ENCODE peak calls at places on chromosomes 12 and 14, in five cellular contexts. One of them, this sample, is unnamed. For H3K36me3, the result is how much of the 10 kb centered on the place peaks cover.

GRCh38 chr12:103944964-103945363 is 14.8 kb downstream of the HSP90B1 start:
- DNase-seq in HepG2: no peak
- DNase-seq in HCT116: no peak
- DNase-seq in endothelial cell of umbilical vein: no peak
- DNase-seq in GM23338: no peak
- DNase-seq in this sample: no peak

GRCh38 chr14:97719931-97720330 is 922.7 kb downstream of the VRK1 start:
- DNase-seq in HepG2: no peak
- DNase-seq in HCT116: no peak
- DNase-seq in endothelial cell of umbilical vein: no peak
- DNase-seq in GM23338: no peak
- DNase-seq in this sample: no peak

GRCh38 chr14:64364907-64365306 is 23.2 kb upstream of the MTHFD1 start:
- DNase-seq in HepG2: no peak
- DNase-seq in HCT116: no peak
- DNase-seq in endothelial cell of umbilical vein: no peak
- DNase-seq in GM23338: no peak
- DNase-seq in this sample: no peak

GRCh38 chr12:11695321-11695720 is 45.8 kb downstream of the ETV6 start:
- DNase-seq in HepG2: no peak
- DNase-seq in HCT116: no peak
- DNase-seq in endothelial cell of umbilical vein: no peak
- DNase-seq in GM23338: no peak
- DNase-seq in this sample: no peak

GRCh38 chr14:41606249-41607118 is at the start of gene LRFN5:
- DNase-seq in HepG2: no peak
- DNase-seq in HCT116: no peak
- DNase-seq in endothelial cell of umbilical vein: no peak
- DNase-seq in GM23338: peak
- DNase-seq in this sample: no peak

GRCh38 chr12:12804432-12804886 is 8.7 kb upstream of the DDX47 start:
- DNase-seq in HepG2: peak
- DNase-seq in HCT116: peak
- DNase-seq in endothelial cell of umbilical vein: peak
- DNase-seq in GM23338: no peak
- DNase-seq in this sample: no peak

GRCh38 chr12:119786539-119786938 is 90.6 kb downstream of the CIT start:
- DNase-seq in HepG2: no peak
- DNase-seq in HCT116: no peak
- DNase-seq in endothelial cell of umbilical vein: no peak
- DNase-seq in GM23338: no peak
- DNase-seq in this sample: no peak

GRCh38 chr14:77212933-77213656 is 31.5 kb downstream of the TMEM63C start:
- DNase-seq in HepG2: peak
- DNase-seq in HCT116: peak
- DNase-seq in endothelial cell of umbilical vein: no peak
- DNase-seq in GM23338: peak
- DNase-seq in this sample: no peak

GRCh38 chr12:32533971-32534590 is 134.7 kb downstream of the FGD4 start:
- DNase-seq in HepG2: peak
- DNase-seq in HCT116: peak
- DNase-seq in endothelial cell of umbilical vein: peak
- DNase-seq in GM23338: peak
- DNase-seq in this sample: no peak

GRCh38 chr12:84070311-84070710 is 842.3 kb downstream of the SLC6A15 start:
- DNase-seq in HepG2: no peak
- DNase-seq in HCT116: no peak
- DNase-seq in endothelial cell of umbilical vein: no peak
- DNase-seq in GM23338: no peak
- DNase-seq in this sample: no peak

GRCh38 chr14:91244501-91244901 is at the start of gene GPR68:
- DNase-seq in HepG2: no peak
- DNase-seq in HCT116: no peak
- DNase-seq in endothelial cell of umbilical vein: no peak
- DNase-seq in GM23338: peak
- DNase-seq in this sample: no peak

GRCh38 chr12:122062832-122063690 is 15.5 kb upstream of the MLXIP start:
- DNase-seq in HepG2: peak
- DNase-seq in HCT116: peak
- DNase-seq in endothelial cell of umbilical vein: peak
- DNase-seq in GM23338: no peak
- DNase-seq in this sample: no peak

GRCh38 chr12:6612247-6612646 is 5.1 kb upstream of the CHD4 start:
- DNase-seq in HepG2: no peak
- DNase-seq in HCT116: no peak
- DNase-seq in endothelial cell of umbilical vein: no peak
- DNase-seq in GM23338: no peak
- DNase-seq in this sample: no peak

GRCh38 chr12:75977952-75978671 is 53.5 kb downstream of the PHLDA1 start:
- DNase-seq in HepG2: peak
- DNase-seq in HCT116: peak
- DNase-seq in endothelial cell of umbilical vein: peak
- DNase-seq in GM23338: peak
- DNase-seq in this sample: peak

GRCh38 chr12:88844426-88844825 is 264.2 kb upstream of the KITLG start:
- DNase-seq in HepG2: no peak
- DNase-seq in HCT116: no peak
- DNase-seq in endothelial cell of umbilical vein: no peak
- DNase-seq in GM23338: peak
- DNase-seq in this sample: no peak

GRCh38 chr12:106033161-106033675 is 105.5 kb downstream of the NUAK1 start:
- DNase-seq in HepG2: no peak
- DNase-seq in HCT116: no peak
- DNase-seq in endothelial cell of umbilical vein: no peak
- DNase-seq in GM23338: no peak
- DNase-seq in this sample: no peak

GRCh38 chr12:54262403-54262925 is 17.5 kb downstream of the CBX5 start:
- DNase-seq in HepG2: no peak
- DNase-seq in HCT116: no peak
- DNase-seq in endothelial cell of umbilical vein: peak
- DNase-seq in GM23338: peak
- DNase-seq in this sample: no peak

GRCh38 chr14:50666772-50667490 is 1.2 kb downstream of the SAV1 start:
- DNase-seq in HepG2: peak
- DNase-seq in HCT116: no peak
- DNase-seq in endothelial cell of umbilical vein: peak
- DNase-seq in GM23338: peak
- DNase-seq in this sample: no peak
- TF ChIP-seq POLR2AphosphoS5 in HepG2: no peak
- TF ChIP-seq POLR2AphosphoS5 in HCT116: no peak
- TF ChIP-seq POLR2AphosphoS5 in endothelial cell of umbilical vein: no peak
- TF ChIP-seq POLR2AphosphoS5 in GM23338: no peak
- TF ChIP-seq POLR2AphosphoS5 in this sample: no peak

DNA sequence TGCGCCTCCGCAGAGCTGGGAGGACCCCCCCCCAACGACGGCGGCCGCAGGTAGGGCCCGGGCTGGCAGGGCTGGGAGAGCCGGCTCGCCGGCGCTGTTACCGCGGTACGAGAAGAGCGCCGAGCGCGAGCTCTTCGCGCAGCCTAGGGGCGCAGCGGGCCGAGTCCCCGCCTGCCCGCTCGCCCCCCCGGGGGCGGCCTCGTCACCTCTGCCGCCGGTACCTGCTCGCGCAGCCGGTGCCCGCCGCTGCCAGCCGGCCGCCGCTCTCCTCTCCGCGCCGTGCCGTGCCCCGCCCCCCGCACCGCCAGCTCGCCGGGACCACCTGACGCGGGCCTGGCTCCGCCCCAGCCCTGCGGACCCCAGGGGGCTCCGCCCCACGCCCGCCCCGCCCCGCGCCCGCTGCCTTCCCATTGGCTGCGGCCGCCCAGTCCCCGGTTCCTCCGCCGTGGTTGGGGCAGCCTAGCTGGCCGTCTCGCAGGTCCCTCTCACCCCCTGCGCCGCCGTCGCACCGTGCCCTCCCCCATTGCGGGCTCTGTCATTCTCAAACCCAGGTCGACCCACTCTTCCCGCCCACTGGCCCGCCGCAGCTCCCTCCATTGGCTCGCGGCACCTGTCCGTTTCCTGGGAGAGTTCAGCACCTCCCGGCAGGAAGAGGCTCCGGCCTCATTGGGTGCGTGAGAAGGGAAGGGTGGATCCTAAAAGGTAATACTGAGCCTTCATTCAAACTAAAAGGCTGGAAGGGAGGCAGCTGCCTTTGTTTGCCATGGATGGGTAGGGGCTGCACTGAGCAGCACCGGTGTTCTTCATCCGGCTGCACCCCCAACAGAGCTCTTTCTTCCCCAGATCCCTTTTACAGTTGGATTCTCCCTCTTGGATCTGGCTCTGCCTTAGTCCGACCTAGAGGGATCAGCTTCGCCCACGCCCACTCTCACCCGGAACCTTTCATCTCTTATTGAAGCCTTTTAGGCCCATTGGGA is at the start of gene MAP3K9:
- DNase-seq in HepG2: peak
- DNase-seq in HCT116: peak
- DNase-seq in endothelial cell of umbilical vein: peak
- DNase-seq in GM23338: peak
- DNase-seq in this sample: peak
- TF ChIP-seq EZH2 in HepG2: no peak
- TF ChIP-seq EZH2 in HCT116: no peak
- TF ChIP-seq EZH2 in endothelial cell of umbilical vein: peak
- TF ChIP-seq EZH2 in GM23338: no peak
- TF ChIP-seq EZH2 in this sample: no peak

DNA sequence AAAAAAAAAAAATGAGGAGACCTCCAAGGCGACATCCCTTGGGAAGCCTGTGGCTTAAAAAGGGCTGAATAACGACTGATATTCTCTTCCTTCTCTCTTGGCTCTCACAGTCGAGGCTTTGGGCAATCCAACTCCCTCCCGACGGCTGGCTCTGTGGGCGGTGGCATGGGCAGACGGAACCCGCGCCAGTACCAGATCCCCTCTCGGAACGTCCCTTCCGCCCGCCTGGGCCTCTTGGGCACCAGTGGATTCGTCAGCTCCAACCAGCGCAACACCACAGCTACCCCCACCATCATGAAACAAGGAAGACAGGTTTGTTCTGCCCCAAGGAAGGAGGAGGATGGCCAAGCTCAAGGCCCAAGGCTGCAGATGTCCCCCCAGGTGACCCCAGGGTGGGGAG is 127.8 kb downstream of the GCH1 start:
- DNase-seq in HepG2: no peak
- DNase-seq in HCT116: no peak
- DNase-seq in endothelial cell of umbilical vein: no peak
- DNase-seq in GM23338: no peak
- DNase-seq in this sample: no peak
- H3K36me3 ChIP-seq in HepG2: half or more
- H3K36me3 ChIP-seq in HCT116: under half
- H3K36me3 ChIP-seq in endothelial cell of umbilical vein: under half
- H3K36me3 ChIP-seq in GM23338: under half
- H3K36me3 ChIP-seq in this sample: under half

GRCh38 chr14:68247867-68248266 is 428.3 kb downstream of the RAD51B start:
- DNase-seq in HepG2: no peak
- DNase-seq in HCT116: no peak
- DNase-seq in endothelial cell of umbilical vein: no peak
- DNase-seq in GM23338: no peak
- DNase-seq in this sample: no peak
- TF ChIP-seq POLR2AphosphoS5 in HepG2: no peak
- TF ChIP-seq POLR2AphosphoS5 in HCT116: no peak
- TF ChIP-seq POLR2AphosphoS5 in endothelial cell of umbilical vein: no peak
- TF ChIP-seq POLR2AphosphoS5 in GM23338: no peak
- TF ChIP-seq POLR2AphosphoS5 in this sample: no peak

DNA sequence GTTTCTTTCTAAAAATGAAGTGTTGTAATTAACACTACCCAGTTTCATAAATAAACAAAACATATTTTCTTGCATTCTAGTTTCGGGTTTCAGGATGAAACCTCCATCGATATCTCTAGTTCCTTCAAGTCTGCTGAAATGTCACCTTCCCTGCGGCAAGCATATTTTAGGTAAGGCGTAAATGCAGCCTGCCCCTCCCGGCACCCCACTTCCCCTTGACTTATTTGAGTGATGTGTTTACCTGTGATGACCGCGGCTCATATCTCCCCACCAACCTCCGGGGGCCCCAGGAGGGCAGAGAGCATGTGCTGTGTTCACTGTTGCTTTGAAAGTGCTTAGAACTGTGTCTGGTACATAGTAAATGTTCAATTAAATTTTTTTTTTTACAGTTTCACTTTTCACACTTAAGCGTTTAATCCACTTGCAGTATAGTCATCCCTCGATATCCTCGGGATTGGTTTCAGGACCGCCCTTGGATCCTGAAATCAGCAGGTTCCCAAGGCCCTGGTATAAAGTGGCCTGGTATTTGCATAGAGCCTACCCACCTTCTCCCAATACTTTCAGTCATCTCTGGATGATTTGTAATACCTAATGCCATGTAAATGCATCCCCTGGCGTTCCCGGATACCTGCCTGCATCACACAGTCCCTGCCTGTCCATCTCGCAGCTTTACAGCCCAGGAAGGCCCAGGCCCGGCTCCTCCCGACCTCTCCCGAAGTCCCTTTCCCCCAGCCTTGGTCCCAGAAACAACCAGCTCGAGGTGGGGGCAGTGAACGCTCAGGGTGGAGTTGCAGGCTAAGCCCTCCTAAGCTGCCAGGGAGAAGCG is 40.2 kb upstream of the FBRSL1 start:
- DNase-seq in HepG2: no peak
- DNase-seq in HCT116: no peak
- DNase-seq in endothelial cell of umbilical vein: no peak
- DNase-seq in GM23338: no peak
- DNase-seq in this sample: no peak
- TF ChIP-seq EZH2 in HepG2: peak
- TF ChIP-seq EZH2 in HCT116: no peak
- TF ChIP-seq EZH2 in endothelial cell of umbilical vein: no peak
- TF ChIP-seq EZH2 in GM23338: no peak
- TF ChIP-seq EZH2 in this sample: no peak

GRCh38 chr14:50758279-50758678 is 72.7 kb downstream of the NIN start:
- DNase-seq in HepG2: no peak
- DNase-seq in HCT116: no peak
- DNase-seq in endothelial cell of umbilical vein: no peak
- DNase-seq in GM23338: no peak
- DNase-seq in this sample: no peak
- H3K36me3 ChIP-seq in HepG2: under half
- H3K36me3 ChIP-seq in HCT116: under half
- H3K36me3 ChIP-seq in endothelial cell of umbilical vein: under half
- H3K36me3 ChIP-seq in GM23338: under half
- H3K36me3 ChIP-seq in this sample: half or more

This sample was measured in SK-N-MC.